ENCODE peak calls at places on chromosomes 13 and 19, in seven cellular contexts. M is neuronal stem cell, B is H9, E is mesenchymal stem cell, X is IMR-90, U is H1, S is trophoblast cell. R is an unnamed sample. For H3K4me1 and H3K79me1, the result is how much of the 10 kb centered on the place peaks cover.

GRCh38 chr13:50677687-50678463 is 165.6 kb downstream of the DLEU7 start:
- DNase-seq in X (peak), U (no peak), M (no peak), B (no peak), E (no peak), S (no peak), R (no peak)

GRCh38 chr19:35739275-35740107 is 2.8 kb downstream of the IGFLR1 start:
- DNase-seq in E (no peak), S (no peak), M (no peak), B (no peak), U (peak), X (no peak), R (no peak)

GRCh38 chr19:11421607-11422098 is 2.5 kb upstream of the RGL3 start:
- DNase-seq in S (peak), U (peak), X (no peak), B (peak), M (no peak), E (no peak), R (peak)

GRCh38 chr13:41008349-41008980 is 10.7 kb downstream of the ELF1 start:
- DNase-seq in B (no peak), E (peak), M (no peak), U (no peak), X (peak), S (peak), R (no peak)

GRCh38 chr13:106490887-106491321 is 44.6 kb downstream of the EFNB2 start:
- DNase-seq in U (no peak), M (no peak), X (no peak), B (no peak), S (no peak), E (no peak), R (no peak)

GRCh38 chr13:47111499-47111898 is 214.6 kb upstream of the HTR2A start:
- DNase-seq in U (no peak), X (no peak), E (no peak), S (no peak), B (no peak), M (no peak), R (no peak)

GRCh38 chr19:40610396-40611064 is 9.4 kb downstream of the LTBP4 start:
- DNase-seq in U (no peak), B (peak), S (no peak), X (no peak), M (no peak), E (no peak), R (no peak)

GRCh38 chr19:4327252-4327876 is 11.3 kb downstream of the STAP2 start:
- DNase-seq in S (peak), U (peak), M (peak), E (peak), X (peak), B (peak), R (peak)

GRCh38 chr13:20964904-20965303 is 62.4 kb upstream of the XPO4 start:
- DNase-seq in M (no peak), U (no peak), X (peak), B (no peak), S (peak), E (peak), R (peak)

GRCh38 chr13:75365724-75366173 is 116.2 kb downstream of the TBC1D4 start:
- DNase-seq in M (no peak), E (peak), U (no peak), X (peak), S (peak), B (no peak), R (peak)

GRCh38 chr13:97141564-97142005 is 80.5 kb upstream of the MBNL2 start:
- DNase-seq in S (peak), B (peak), E (peak), M (peak), X (peak), U (no peak), R (peak)

GRCh38 chr19:8208710-8209110 is 460 bp upstream of the CERS4 start:
- DNase-seq in E (no peak), X (no peak), U (no peak), B (no peak), S (no peak), M (peak), R (no peak)

GRCh38 chr19:22526661-22527272 is 104.6 kb upstream of the ZNF98 start:
- DNase-seq in U (no peak), X (no peak), B (no peak), E (no peak), S (no peak), M (no peak), R (no peak)

GRCh38 chr19:42233638-42234292 is 8.6 kb downstream of the GSK3A start:
- DNase-seq in E (no peak), S (no peak), B (no peak), X (no peak), M (no peak), U (no peak), R (no peak)

GRCh38 chr13:23159205-23159586 is 21.6 kb upstream of the SGCG start:
- DNase-seq in M (peak), B (peak), U (peak), E (no peak), S (peak), X (peak), R (peak)

GRCh38 chr19:49637865-49638350 is 2.0 kb downstream of the RRAS start:
- DNase-seq in U (peak), S (peak), X (peak), B (peak), M (no peak), E (peak), R (peak)

GRCh38 chr19:42606660-42607351 is 12.1 kb upstream of the CEACAM8 start:
- DNase-seq in U (peak), S (peak), X (peak), E (no peak), B (peak), M (peak), R (peak)

GRCh38 chr13:39379118-39379517 is 223.9 kb downstream of the LHFPL6 start:
- DNase-seq in B (no peak), S (no peak), U (no peak), X (no peak), E (no peak), M (no peak), R (peak)

GRCh38 chr19:38838986-38839761 is 7.6 kb upstream of the ECH1 start:
- DNase-seq in M (no peak), U (no peak), B (no peak), X (no peak), S (peak), E (no peak), R (no peak)

GRCh38 chr13:98206946-98207345 is 29.9 kb upstream of the RNF113B start:
- DNase-seq in U (no peak), S (peak), E (peak), B (no peak), M (no peak), X (peak), R (no peak)

GRCh38 chr13:102128216-102128800 is 273.5 kb downstream of the FGF14 start:
- DNase-seq in S (no peak), M (no peak), E (peak), X (peak), B (no peak), U (no peak), R (peak)

GRCh38 chr19:39704181-39705044 is at the start of gene LGALS14:
- DNase-seq in E (no peak), M (no peak), U (no peak), X (no peak), S (peak), B (no peak), R (peak)

GRCh38 chr19:42143341-42144234 is 11.3 kb upstream of the POU2F2 start:
- DNase-seq in U (peak), E (peak), S (peak), B (peak), M (peak), X (peak), R (peak)

GRCh38 chr13:44155422-44156293 is 218.0 kb upstream of the SERP2 start:
- DNase-seq in M (no peak), X (peak), E (peak), U (no peak), S (peak), B (peak), R (peak)

GRCh38 chr13:99335603-99336002 is 28.4 kb upstream of the GPR183 start:
- DNase-seq in S (peak), B (no peak), X (no peak), M (no peak), U (peak), E (no peak), R (no peak)

GRCh38 chr13:44191504-44192171 is 182.0 kb upstream of the SERP2 start:
- DNase-seq in X (peak), B (peak), E (peak), U (no peak), M (peak), S (peak), R (peak)

GRCh38 chr13:48976677-48977625 is 1.2 kb downstream of the FNDC3A start:
- DNase-seq in B (no peak), E (peak), X (no peak), U (no peak), M (no peak), S (peak), R (no peak)

GRCh38 chr13:77509221-77509620 is 26.3 kb upstream of the SCEL start:
- DNase-seq in M (no peak), E (peak), X (peak), B (no peak), S (no peak), U (no peak), R (no peak)

GRCh38 chr13:106471957-106472543 is 63.4 kb downstream of the EFNB2 start:
- DNase-seq in U (peak), S (peak), B (peak), M (peak), E (peak), X (peak), R (peak)

GRCh38 chr19:50252111-50252886 is 48.9 kb downstream of the MYH14 start:
- DNase-seq in E (no peak), U (peak), X (no peak), S (peak), B (peak), M (no peak), R (peak)

GRCh38 chr19:39372047-39372802 is 18.7 kb downstream of the PAF1 start:
- DNase-seq in U (no peak), M (no peak), X (peak), B (no peak), S (no peak), E (peak), R (no peak)

GRCh38 chr13:109010912-109011311 is 381.5 kb downstream of the MYO16 start:
- DNase-seq in E (no peak), U (no peak), M (no peak), S (peak), B (peak), X (no peak), R (peak)

GRCh38 chr19:4702764-4703163 is 20.9 kb downstream of the DPP9 start:
- DNase-seq in B (no peak), E (no peak), X (no peak), U (no peak), S (no peak), M (no peak), R (no peak)

GRCh38 chr13:112588490-112589297 is 741 bp upstream of the TUBGCP3 start:
- DNase-seq in M (no peak), B (no peak), E (no peak), U (no peak), S (no peak), X (no peak), R (peak)

GRCh38 chr19:17909017-17909732 is 23.6 kb upstream of the CCDC124 start:
- DNase-seq in X (no peak), S (no peak), U (peak), E (no peak), M (no peak), B (peak), R (peak)

GRCh38 chr19:48330012-48330681 is 4.8 kb downstream of the EMP3 start:
- DNase-seq in X (no peak), B (peak), M (peak), S (peak), U (peak), E (peak), R (peak)

GRCh38 chr19:48329167-48329891 is 4.0 kb downstream of the EMP3 start:
- DNase-seq in X (peak), S (peak), B (peak), M (no peak), U (no peak), E (peak), R (peak)

GRCh38 chr19:48321622-48322591 is 3.4 kb upstream of the EMP3 start:
- DNase-seq in M (peak), X (peak), B (peak), U (peak), S (peak), E (peak), R (peak)

GRCh38 chr19:48321372-48321621 is 4.1 kb upstream of the EMP3 start:
- DNase-seq in B (peak), X (peak), S (peak), U (no peak), E (peak), M (peak), R (peak)

DNA sequence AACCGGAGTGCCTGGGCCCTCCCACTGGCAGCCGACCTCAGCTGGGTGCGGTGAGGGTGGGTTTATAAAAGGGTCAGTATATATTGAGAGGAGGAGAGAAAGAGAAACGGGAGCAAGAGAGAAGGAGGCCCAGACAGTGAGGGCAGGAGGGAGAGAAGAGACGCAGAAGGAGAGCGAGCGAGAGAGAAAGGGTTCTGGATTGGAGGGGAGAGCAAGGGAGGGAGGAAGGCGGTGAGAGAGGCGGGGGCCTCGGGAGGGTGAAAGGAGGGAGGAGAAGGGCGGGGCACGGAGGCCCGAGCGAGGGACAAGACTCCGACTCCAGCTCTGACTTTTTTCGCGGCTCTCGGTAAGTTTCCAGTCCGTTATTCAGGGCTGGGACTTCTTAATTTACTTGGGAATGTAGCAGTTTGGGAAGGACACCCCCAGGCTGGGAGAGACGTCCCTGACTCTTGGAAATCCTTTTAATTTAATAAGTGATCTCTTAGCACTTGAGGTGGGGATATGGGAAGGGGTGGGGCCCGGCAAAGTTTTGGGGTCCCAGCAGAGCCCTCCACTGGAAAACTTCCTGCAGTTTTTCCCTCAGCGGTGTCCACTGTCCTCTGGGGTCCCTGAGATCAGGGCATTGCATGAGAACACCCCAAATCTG is at the start of gene EMP3:
- DNase-seq in U (peak), X (peak), B (peak), E (peak), S (peak), M (peak), R (peak)
- H3K4me1 ChIP-seq in U (under half), X (under half), B (under half), E (under half), S (under half), M (under half), R (under half)

DNA sequence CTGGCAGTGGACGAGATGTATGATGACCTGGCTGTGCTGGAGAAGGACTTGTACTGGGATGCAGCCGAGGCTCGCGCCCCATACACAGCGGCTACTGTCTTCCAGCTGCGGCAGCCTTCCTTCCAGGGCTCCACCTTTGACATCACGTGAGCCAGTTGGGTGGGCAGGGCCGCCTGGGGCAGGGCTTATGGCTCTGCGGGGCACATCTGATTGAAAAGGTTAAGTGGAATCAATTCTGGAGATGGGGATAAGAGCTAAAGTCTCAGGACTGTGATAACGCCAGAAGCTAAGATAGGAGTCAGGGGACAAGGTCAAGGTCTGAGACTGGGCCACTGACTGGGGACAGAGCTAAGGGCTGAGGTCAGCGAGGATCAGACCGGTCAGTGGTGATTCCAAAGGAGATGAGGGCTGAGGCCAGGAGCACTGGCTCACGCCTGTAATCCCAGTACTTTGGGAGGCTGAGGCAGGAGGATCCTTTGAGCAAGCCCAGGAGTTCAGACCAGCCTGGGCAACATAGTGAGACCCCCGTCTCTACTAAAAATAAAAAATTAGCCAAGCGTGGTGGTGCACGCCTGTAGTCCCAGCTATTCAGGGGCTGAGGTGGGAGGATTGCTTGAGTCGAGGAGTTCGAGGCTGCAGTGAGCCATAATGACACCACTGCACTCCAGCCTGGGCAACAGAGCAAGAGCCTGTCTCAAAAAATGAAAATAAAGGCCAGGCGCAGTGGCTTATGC is 4.7 kb downstream of the BEST2 start:
- DNase-seq in E (no peak), U (no peak), B (no peak), M (no peak), S (peak), X (no peak), R (no peak)
- H2AK5ac ChIP-seq in E (no peak), U (no peak), B (no peak), M (peak), S (no peak), X (no peak), R (no peak)

GRCh38 chr19:55931936-55932386 is at the start of gene NLRP13:
- DNase-seq in S (no peak), B (no peak), X (no peak), U (no peak), E (no peak), M (no peak), R (no peak)

GRCh38 chr19:55930996-55931515 is 1.1 kb downstream of the NLRP13 start:
- DNase-seq in M (no peak), B (no peak), U (no peak), X (no peak), E (no peak), S (no peak), R (no peak)

GRCh38 chr19:55939206-55939605 is 7.1 kb upstream of the NLRP13 start:
- DNase-seq in M (no peak), B (no peak), U (no peak), E (no peak), S (no peak), X (no peak), R (no peak)

GRCh38 chr19:55940306-55940705 is 7.3 kb upstream of the NLRP8 start:
- DNase-seq in U (no peak), S (no peak), B (no peak), E (no peak), X (no peak), M (no peak), R (no peak)

DNA sequence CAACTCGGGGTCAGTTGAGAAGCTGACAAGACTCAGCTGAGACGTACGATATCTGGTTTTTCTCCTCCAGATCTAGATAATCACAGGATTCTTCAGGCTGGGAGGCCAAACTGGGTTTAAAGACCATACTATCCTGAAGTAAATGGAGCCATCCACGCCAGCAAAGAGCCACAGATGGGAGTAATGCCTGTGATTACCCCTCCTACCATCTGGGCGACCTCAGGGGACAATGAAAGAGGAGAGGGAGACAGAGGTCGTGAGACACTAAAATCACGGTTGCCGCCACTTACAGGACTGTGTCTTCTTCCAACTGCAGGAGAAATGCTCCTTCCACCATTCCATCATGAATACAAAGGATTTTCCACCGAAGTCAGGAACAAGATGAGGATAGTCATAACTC is 3.1 kb upstream of the NLRP13 start:
- DNase-seq in U (no peak), M (no peak), X (no peak), B (no peak), S (no peak), E (no peak), R (no peak)
- H3K79me1 ChIP-seq in U (under half), M (under half), X (under half), B (under half), S (under half), E (under half), R (under half)

GRCh38 chr19:14561249-14561648 is 10.6 kb downstream of the NDUFB7 start:
- DNase-seq in E (no peak), M (no peak), B (no peak), U (no peak), S (no peak), X (no peak), R (no peak)

GRCh38 chr19:14561832-14562351 is 10.0 kb downstream of the NDUFB7 start:
- DNase-seq in X (peak), S (peak), E (peak), M (no peak), B (peak), U (no peak), R (peak)

GRCh38 chr19:14563590-14563926 is 8.3 kb downstream of the NDUFB7 start:
- DNase-seq in B (no peak), S (no peak), M (no peak), X (no peak), E (no peak), U (peak), R (no peak)

GRCh38 chr19:14563989-14564650 is 7.7 kb downstream of the NDUFB7 start:
- DNase-seq in M (no peak), E (no peak), X (no peak), U (peak), S (no peak), B (peak), R (peak)

DNA sequence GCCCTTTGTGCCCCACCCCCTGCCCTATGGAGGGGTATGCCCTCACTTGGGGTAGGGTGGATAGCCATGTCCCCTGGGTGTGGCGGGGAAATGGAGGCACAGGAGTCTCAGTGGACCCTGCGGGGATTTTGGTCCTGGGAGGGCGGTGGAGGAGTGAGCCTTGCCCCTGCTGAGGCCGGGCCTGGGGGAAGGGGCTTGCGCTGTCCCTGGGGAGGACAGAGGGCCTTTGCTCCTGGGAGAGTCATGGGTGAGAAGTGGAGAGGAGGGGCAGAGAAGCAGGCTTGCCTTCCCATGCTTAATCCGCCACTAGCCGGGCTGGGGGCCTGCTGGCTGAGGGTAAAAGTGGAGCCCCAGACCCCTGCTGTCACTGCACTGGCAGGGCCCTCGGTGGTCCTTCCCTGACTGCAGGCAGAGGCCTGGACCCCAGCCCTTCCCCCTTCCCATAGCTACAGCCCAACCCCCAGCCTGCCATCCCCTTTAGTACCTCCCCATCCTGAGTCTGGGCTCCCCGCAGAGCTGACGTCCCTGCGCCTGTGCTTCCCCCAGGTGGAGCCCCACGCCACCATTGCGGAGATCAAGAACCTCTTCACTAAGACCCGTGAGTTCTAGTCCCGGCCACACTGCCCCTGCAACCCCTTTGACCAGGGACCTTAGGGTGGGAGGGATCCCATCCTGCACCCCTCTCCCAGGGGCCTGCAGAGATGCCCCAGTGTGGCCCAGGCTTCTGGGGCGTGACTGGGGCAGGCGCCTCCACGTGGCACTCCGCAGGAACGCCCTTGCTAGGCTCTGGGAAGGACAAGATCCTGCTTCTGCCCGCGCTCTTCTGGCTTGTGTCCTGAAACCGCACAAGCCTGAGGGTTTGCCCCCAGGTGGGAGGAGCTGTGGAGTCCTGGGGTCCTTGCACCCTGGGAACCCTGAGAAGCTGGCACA is 8.9 kb downstream of the NDUFB7 start:
- DNase-seq in S (no peak), X (no peak), M (no peak), E (no peak), B (peak), U (peak), R (no peak)
- H3K4me1 ChIP-seq in S (under half), X (under half), M (under half), E (half or more), B (under half), U (under half), R (under half)

R was measured in mesendoderm.